ENCODE peak calls at places on chromosome 3, in five cellular contexts. P is COR-L47; Z is left kidney; I is activated T-cell treated with anti-CD3 and anti-CD28 coated beads, Interleukin-2, amount 50 U/mL, for 48 hours; R is astrocyte of the cerebellum. S is an unnamed sample.

GRCh38 chr3:56930706-56931105 is 129.0 kb upstream of the ARHGEF3 start:
- DNase-seq in P (no peak), R (no peak), Z (no peak), I (no peak), S (no peak)

GRCh38 chr3:157464283-157464682 is 27.6 kb downstream of the PTX3 start:
- DNase-seq in R (no peak), Z (peak), I (no peak), P (no peak), S (no peak)

GRCh38 chr3:65507446-65507845 is 531.3 kb downstream of the MAGI1 start:
- DNase-seq in P (no peak), R (no peak), I (no peak), Z (no peak), S (no peak)

GRCh38 chr3:32423534-32423933 is 31.9 kb downstream of the CMTM7 start:
- DNase-seq in I (no peak), P (no peak), R (no peak), Z (no peak), S (no peak)

GRCh38 chr3:47890037-47890831 is 87.3 kb downstream of the DHX30 start:
- DNase-seq in P (no peak), Z (peak), I (no peak), R (no peak), S (no peak)

GRCh38 chr3:162224736-162225135 is 728.1 kb downstream of the OTOL1 start:
- DNase-seq in R (no peak), Z (no peak), I (no peak), P (no peak), S (no peak)

GRCh38 chr3:128435058-128435457 is 31.6 kb downstream of the DNAJB8 start:
- DNase-seq in I (no peak), R (no peak), P (no peak), Z (peak), S (no peak)

GRCh38 chr3:124565551-124565950 is 164.7 kb upstream of the UMPS start:
- DNase-seq in P (no peak), Z (no peak), I (no peak), R (no peak), S (no peak)

GRCh38 chr3:174229916-174230315 is 629.2 kb upstream of the NAALADL2 start:
- DNase-seq in Z (no peak), P (no peak), R (no peak), I (no peak), S (no peak)

GRCh38 chr3:149377408-149378111 is at the start of gene TM4SF1:
- DNase-seq in Z (peak), I (no peak), P (peak), R (peak), S (no peak)

GRCh38 chr3:105527949-105528348 is 161.2 kb downstream of the ALCAM start:
- DNase-seq in I (peak), Z (peak), P (peak), R (peak), S (no peak)

GRCh38 chr3:66336358-66336766 is 115.6 kb downstream of the SLC25A26 start:
- DNase-seq in I (no peak), Z (no peak), R (peak), P (no peak), S (peak)

GRCh38 chr3:14434105-14434504 is 31.7 kb downstream of the SLC6A6 start:
- DNase-seq in I (no peak), R (no peak), P (no peak), Z (no peak), S (no peak)

GRCh38 chr3:42492508-42493080 is 9.8 kb upstream of the VIPR1 start:
- DNase-seq in P (no peak), R (no peak), Z (no peak), I (peak), S (no peak)

GRCh38 chr3:72977060-72977459 is 19.6 kb upstream of the PPP4R2 start:
- DNase-seq in P (no peak), Z (no peak), I (no peak), R (no peak), S (no peak)

GRCh38 chr3:8816106-8816505 is 46.7 kb upstream of the OXTR start:
- DNase-seq in P (no peak), I (no peak), Z (no peak), R (no peak), S (no peak)

GRCh38 chr3:58004972-58005371 is 3.2 kb upstream of the FLNB start:
- DNase-seq in I (no peak), Z (no peak), R (no peak), P (no peak), S (no peak)

GRCh38 chr3:158352551-158352950 is 218.4 kb upstream of the MLF1 start:
- DNase-seq in R (no peak), Z (no peak), I (no peak), P (no peak), S (no peak)

GRCh38 chr3:25151497-25151896 is 276.6 kb upstream of the RARB start:
- DNase-seq in I (no peak), P (no peak), R (no peak), Z (peak), S (no peak)

GRCh38 chr3:14460342-14461005 is 58.1 kb downstream of the SLC6A6 start:
- DNase-seq in R (peak), Z (no peak), P (no peak), I (no peak), S (peak)

GRCh38 chr3:31300802-31301443 is 231.8 kb upstream of the STT3B start:
- DNase-seq in I (no peak), P (no peak), R (no peak), Z (no peak), S (no peak)

GRCh38 chr3:36653095-36653494 is 111.3 kb downstream of the DCLK3 start:
- DNase-seq in R (no peak), Z (no peak), I (no peak), P (no peak), S (no peak)

GRCh38 chr3:127735767-127736693 is 63.3 kb downstream of the ABTB1 start:
- DNase-seq in P (no peak), I (no peak), Z (peak), R (no peak), S (no peak)

GRCh38 chr3:133574260-133574881 is 885 bp downstream of the CDV3 start:
- DNase-seq in R (no peak), I (peak), Z (peak), P (no peak), S (no peak)

GRCh38 chr3:106711650-106712049 is 665.6 kb upstream of the CCDC54 start:
- DNase-seq in P (no peak), Z (no peak), I (no peak), R (peak), S (peak)

S was measured in BJ.